ENCODE peak calls at places on chromosome 7, in five cellular contexts. F is activated T-cell treated with anti-CD3 and anti-CD28 coated beads for 24 hours, O is NAMALWA, H is transverse colon, Q is EH. L is an unnamed sample.

GRCh38 chr7:135970682-135971365 is 6.3 kb downstream of the MTPN start:
- DNase-seq in F (no peak), O (peak), H (no peak), Q (no peak), L (peak)

GRCh38 chr7:97116308-97116707 is 1.2 kb upstream of the SDHAF3 start:
- DNase-seq in F (no peak), O (peak), H (no peak), Q (peak), L (peak)

GRCh38 chr7:80770675-80771081 is 132.2 kb downstream of the CD36 start:
- DNase-seq in F (no peak), O (no peak), H (no peak), Q (no peak), L (no peak)

GRCh38 chr7:90192876-90193765 is 18.4 kb upstream of the STEAP2 start:
- DNase-seq in F (no peak), O (no peak), H (no peak), Q (peak), L (no peak)

GRCh38 chr7:92621641-92622429 is 31.6 kb upstream of the FAM133B start:
- DNase-seq in F (no peak), O (peak), H (no peak), Q (peak), L (peak)

GRCh38 chr7:1323178-1324027 is 90.7 kb downstream of the UNCX start:
- DNase-seq in F (no peak), O (no peak), H (no peak), Q (no peak), L (no peak)

GRCh38 chr7:17274551-17275245 is 23.8 kb upstream of the AHR start:
- DNase-seq in F (peak), O (no peak), H (no peak), Q (peak), L (no peak)

GRCh38 chr7:8190121-8190895 is 71.7 kb downstream of the ICA1 start:
- DNase-seq in F (peak), O (peak), H (peak), Q (peak), L (peak)

GRCh38 chr7:100483728-100484635 is at the start of gene NYAP1:
- DNase-seq in F (no peak), O (no peak), H (peak), Q (peak), L (peak)